ENCODE peak calls at places on chromosomes 7 and 10, in nine cellular contexts. P is Right ventricle myocardium superior; C is H54; D is mucosa of gallbladder; R is stomach; W is LoVo; E is NCI-H1417; V is activated effector memory CD4-positive, alpha-beta T cell treated with anti-CD3 and anti-CD28 coated beads, Interleukin-2, amount 50 U/mL, for 16 hours; X is NCI-H345. G is an unnamed sample.

GRCh38 chr10:78290131-78290750 is 256.6 kb downstream of the RPS24 start:
- DNase-seq in E (no peak), R (no peak), C (no peak), P (no peak), D (no peak), W (no peak), V (no peak), X (no peak), G (no peak)

GRCh38 chr7:34015656-34016055 is 110.3 kb downstream of the BMPER start:
- DNase-seq in V (no peak), R (no peak), E (no peak), W (no peak), X (no peak), D (no peak), P (no peak), C (no peak), G (no peak)

GRCh38 chr7:138890782-138891445 is 90.3 kb downstream of the KIAA1549 start:
- DNase-seq in X (peak; percentile 42), E (no peak), R (no peak), D (peak; percentile 18), C (no peak), W (peak; percentile 92), P (peak; percentile 58), V (no peak), G (no peak)

GRCh38 chr7:76354981-76355730 is 3.6 kb downstream of the YWHAG start:
- DNase-seq in D (no peak), X (no peak), E (no peak), C (no peak), W (no peak), V (no peak), R (no peak), P (no peak), G (no peak)

GRCh38 chr10:100969175-100970075 is at the start of gene SEMA4G:
- DNase-seq in P (peak; percentile 69), R (peak; percentile 47), C (no peak), V (peak; percentile 77), E (peak; percentile 50), D (peak; percentile 34), W (peak; percentile 46), X (peak; percentile 53), G (no peak)

GRCh38 chr10:15482168-15482567 is 111.1 kb upstream of the FAM171A1 start:
- DNase-seq in C (no peak), P (no peak), V (no peak), E (no peak), D (no peak), R (no peak), W (no peak), X (no peak), G (no peak)

GRCh38 chr7:139358541-139359365 is 941 bp upstream of the LUC7L2 start:
- DNase-seq in D (no peak), V (peak; percentile 74), X (no peak), R (no peak), E (no peak), C (no peak), P (no peak), W (peak; percentile 82), G (no peak)

GRCh38 chr7:47520408-47520807 is 61.5 kb downstream of the TNS3 start:
- DNase-seq in C (no peak), V (no peak), P (peak; percentile 71), R (no peak), W (no peak), E (no peak), D (peak; percentile 78), X (no peak), G (no peak)

GRCh38 chr7:94436018-94436604 is 41.4 kb downstream of the COL1A2 start:
- DNase-seq in V (peak; percentile 72), X (peak; percentile 48), D (peak; percentile 76), W (peak; percentile 79), C (peak; percentile 24), R (peak; percentile 66), E (peak; percentile 36), P (peak; percentile 50), G (no peak)

GRCh38 chr10:114518401-114519305 is 114.4 kb upstream of the AFAP1L2 start:
- DNase-seq in D (no peak), V (no peak), W (peak; percentile 30), R (no peak), E (no peak), C (no peak), X (peak; percentile 18), P (no peak), G (no peak)

GRCh38 chr7:68691261-68692216 is 906.7 kb upstream of the AUTS2 start:
- DNase-seq in P (no peak), D (no peak), V (no peak), E (no peak), X (no peak), R (no peak), W (no peak), C (peak; percentile 47), G (no peak)

GRCh38 chr7:101173752-101174244 is 6.3 kb downstream of the NAT16 start:
- DNase-seq in R (peak; percentile 34), V (peak; percentile 85), C (peak; percentile 92), D (no peak), P (no peak), W (peak; percentile 46), X (peak; percentile 55), E (peak; percentile 63), G (no peak)

GRCh38 chr10:59779656-59780521 is 26.6 kb upstream of the MRLN start:
- DNase-seq in W (no peak), C (no peak), P (no peak), E (no peak), R (no peak), V (no peak), X (no peak), D (no peak), G (no peak)

GRCh38 chr10:89086801-89087513 is 96.4 kb downstream of the FAS start:
- DNase-seq in C (no peak), E (no peak), W (no peak), X (no peak), V (peak; percentile 66), P (peak; percentile 82), R (peak; percentile 39), D (peak; percentile 58), G (no peak)

GRCh38 chr7:118352854-118353453 is 128.4 kb downstream of the ANKRD7 start:
- DNase-seq in D (no peak), E (no peak), C (no peak), X (peak; percentile 24), R (no peak), V (no peak), P (no peak), W (peak; percentile 55), G (no peak)

GRCh38 chr7:129779602-129780256 is 168.2 kb downstream of the NRF1 start:
- DNase-seq in W (peak; percentile 64), D (no peak), R (peak; percentile 72), P (no peak), X (peak; percentile 70), E (peak; percentile 97), C (peak; percentile 96), V (no peak), G (no peak)

GRCh38 chr7:29588900-29589696 is 25.5 kb downstream of the PRR15 start:
- DNase-seq in X (peak; percentile 7), V (no peak), E (peak; percentile 11), P (no peak), C (peak; percentile 57), D (peak; percentile 29), R (peak; percentile 45), W (peak; percentile 83), G (no peak)

GRCh38 chr7:133854739-133855138 is 272.4 kb upstream of the LRGUK start:
- DNase-seq in R (no peak), X (peak; percentile 55), D (no peak), V (no peak), E (peak; percentile 28), C (no peak), P (no peak), W (peak; percentile 17), G (no peak)

GRCh38 chr10:127922206-127922605 is 15.3 kb downstream of the PTPRE start:
- DNase-seq in R (no peak), P (no peak), X (no peak), W (no peak), V (no peak), E (no peak), C (no peak), D (no peak), G (no peak)

GRCh38 chr10:119427263-119427864 is 115.2 kb downstream of the RGS10 start:
- DNase-seq in P (no peak), R (no peak), E (no peak), W (no peak), X (no peak), D (no peak), C (no peak), V (no peak), G (no peak)

GRCh38 chr10:61815505-61815904 is 86.0 kb upstream of the ARID5B start:
- DNase-seq in P (no peak), W (peak; percentile 18), R (no peak), E (no peak), X (no peak), C (no peak), D (no peak), V (no peak), G (no peak)

GRCh38 chr10:97686301-97686961 is 610 bp downstream of the AVPI1 start:
- DNase-seq in C (no peak), R (no peak), E (no peak), X (no peak), W (no peak), P (no peak), V (no peak), D (no peak), G (no peak)

GRCh38 chr7:101832205-101832631 is 14.8 kb downstream of the CUX1 start:
- DNase-seq in R (no peak), E (no peak), V (no peak), W (no peak), D (no peak), C (no peak), P (no peak), X (no peak), G (no peak)

GRCh38 chr7:100682228-100682741 is 8.7 kb downstream of the GNB2 start:
- DNase-seq in C (peak; percentile 70), X (no peak), E (no peak), P (no peak), R (no peak), V (no peak), W (no peak), D (no peak), G (no peak)

GRCh38 chr10:32661346-32661745 is 215.4 kb downstream of the CCDC7 start:
- DNase-seq in C (no peak), E (no peak), R (no peak), W (no peak), P (no peak), D (no peak), X (no peak), V (no peak), G (no peak)

GRCh38 chr7:148982596-148983219 is 45.6 kb downstream of the PDIA4 start:
- DNase-seq in P (no peak), C (no peak), W (no peak), V (no peak), E (peak; percentile 77), X (peak; percentile 34), R (no peak), D (no peak), G (no peak)

GRCh38 chr10:94292448-94293118 is 70.2 kb downstream of the NOC3L start:
- DNase-seq in R (peak; percentile 54), V (no peak), E (no peak), C (peak; percentile 12), X (no peak), P (peak; percentile 69), W (no peak), D (peak; percentile 23), G (no peak)

GRCh38 chr7:68133045-68133444 is 1136.4 kb downstream of the TYW1 start:
- DNase-seq in W (no peak), V (no peak), X (no peak), R (no peak), E (no peak), P (no peak), D (no peak), C (no peak), G (no peak)

GRCh38 chr7:43164757-43165156 is 52.3 kb downstream of the HECW1 start:
- DNase-seq in R (no peak), X (no peak), D (no peak), V (no peak), W (no peak), E (no peak), C (peak; percentile 95), P (no peak), G (no peak)

GRCh38 chr10:91206427-91206826 is 14.0 kb upstream of the PCGF5 start:
- DNase-seq in X (peak; percentile 7), E (peak; percentile 3), W (no peak), R (no peak), D (no peak), C (no peak), P (no peak), V (no peak), G (no peak)